ENCODE peak calls at places on chromosome 10, in nine cellular contexts. V, O, L, A, R, Z, P, F and I are unnamed samples.

GRCh38 chr10:121862624-121863023 is 65.2 kb downstream of the ATE1 start:
- DNase-seq in V (no peak), O (no peak), L (no peak), A (no peak), R (no peak), Z (no peak), P (no peak), F (no peak), I (no peak)

GRCh38 chr10:71133710-71134686 is 78.4 kb upstream of the UNC5B start:
- DNase-seq in V (no peak), O (no peak), L (no peak), A (no peak), R (no peak), Z (no peak), P (no peak), F (no peak), I (no peak)

GRCh38 chr10:75295901-75296441 is 60.2 kb upstream of the COMTD1 start:
- DNase-seq in V (no peak), O (no peak), L (no peak), A (no peak), R (no peak), Z (peak), P (no peak), F (no peak), I (no peak)

GRCh38 chr10:61486738-61487396 is 33.7 kb upstream of the TMEM26 start:
- DNase-seq in V (no peak), O (peak), L (no peak), A (no peak), R (no peak), Z (peak), P (peak), F (no peak), I (no peak)

GRCh38 chr10:17033529-17034250 is 95.9 kb downstream of the CUBN start:
- DNase-seq in V (no peak), O (peak), L (no peak), A (no peak), R (no peak), Z (peak), P (peak), F (no peak), I (no peak)

GRCh38 chr10:20105236-20105635 is 289.0 kb downstream of the PLXDC2 start:
- DNase-seq in V (no peak), O (peak), L (no peak), A (no peak), R (no peak), Z (peak), P (peak), F (no peak), I (no peak)

GRCh38 chr10:73893386-73893785 is 17.5 kb upstream of the PLAU start:
- DNase-seq in V (no peak), O (no peak), L (no peak), A (no peak), R (no peak), Z (no peak), P (no peak), F (no peak), I (no peak)

GRCh38 chr10:34178756-34179155 is 636.3 kb downstream of the PARD3 start:
- DNase-seq in V (no peak), O (no peak), L (no peak), A (no peak), R (no peak), Z (no peak), P (peak), F (no peak), I (no peak)

GRCh38 chr10:132446661-132447445 is 49.9 kb downstream of the PWWP2B start:
- DNase-seq in V (no peak), O (no peak), L (peak), A (peak), R (no peak), Z (peak), P (peak), F (no peak), I (no peak)

GRCh38 chr10:3409928-3410327 is 237.3 kb upstream of the PITRM1 start:
- DNase-seq in V (no peak), O (no peak), L (no peak), A (no peak), R (no peak), Z (no peak), P (no peak), F (no peak), I (no peak)

GRCh38 chr10:102120142-102120986 is at the start of gene LDB1:
- DNase-seq in V (peak), O (peak), L (peak), A (peak), R (peak), Z (peak), P (peak), F (peak), I (peak)

GRCh38 chr10:110947061-110947595 is 27.7 kb downstream of the SHOC2 start:
- DNase-seq in V (no peak), O (no peak), L (no peak), A (no peak), R (peak), Z (peak), P (peak), F (no peak), I (no peak)

GRCh38 chr10:48254745-48255144 is 19.8 kb downstream of the FRMPD2 start:
- DNase-seq in V (no peak), O (no peak), L (no peak), A (no peak), R (no peak), Z (no peak), P (no peak), F (no peak), I (no peak)

GRCh38 chr10:113094114-113094486 is 144.1 kb downstream of the TCF7L2 start:
- DNase-seq in V (no peak), O (no peak), L (peak), A (no peak), R (no peak), Z (peak), P (peak), F (no peak), I (no peak)

GRCh38 chr10:44890721-44891550 is 20.2 kb upstream of the TMEM72 start:
- DNase-seq in V (no peak), O (no peak), L (no peak), A (no peak), R (no peak), Z (no peak), P (no peak), F (no peak), I (no peak)

DNA sequence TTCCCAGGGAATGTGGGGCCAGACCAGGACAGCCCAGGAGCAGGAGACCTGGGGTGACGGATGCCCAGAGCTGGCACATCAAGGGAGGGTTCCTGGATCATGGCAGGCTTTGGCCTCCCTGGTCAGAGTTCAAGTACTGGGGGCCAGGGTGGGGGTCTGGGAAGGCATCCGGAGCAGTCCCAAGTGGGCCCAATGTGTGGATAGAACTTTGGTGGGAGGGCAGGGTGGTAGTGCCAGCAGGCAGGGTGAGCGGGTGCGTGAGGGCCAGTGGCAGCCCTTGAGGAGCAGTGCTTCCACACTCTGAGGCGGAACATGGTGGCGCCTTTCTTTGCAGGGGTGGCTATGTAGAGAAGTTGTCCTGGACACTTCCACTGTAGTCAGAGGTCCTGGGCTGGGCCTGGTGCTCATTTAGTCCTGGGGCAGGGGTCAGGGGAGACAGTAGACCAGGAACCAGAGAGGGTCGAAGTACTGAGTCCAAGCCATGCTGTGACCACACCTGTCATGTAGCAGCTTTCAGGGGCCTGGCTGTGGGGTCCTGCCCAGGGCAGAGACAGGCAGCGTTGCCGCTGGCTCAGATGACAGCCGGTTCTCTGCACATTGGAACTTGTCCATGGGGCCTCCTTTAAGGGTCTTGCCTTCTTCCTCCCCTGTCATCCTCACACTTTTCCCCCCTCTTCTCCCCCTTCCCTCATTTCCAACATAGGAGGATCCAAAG is 22.2 kb upstream of the CSGALNACT2 start:
- DNase-seq in V (no peak), O (no peak), L (no peak), A (no peak), R (no peak), Z (no peak), P (no peak), F (no peak), I (no peak)
- TF ChIP-seq CTCF in V (no peak), O (no peak), L (no peak), A (no peak), R (no peak), Z (no peak), P (no peak), F (no peak), I (no peak)

GRCh38 chr10:86969421-86970041 is 1.2 kb downstream of the ADIRF start:
- DNase-seq in V (no peak), O (peak), L (no peak), A (no peak), R (no peak), Z (peak), P (peak), F (no peak), I (no peak)

GRCh38 chr10:86972613-86973380 is 4.5 kb downstream of the ADIRF start:
- DNase-seq in V (no peak), O (no peak), L (no peak), A (no peak), R (no peak), Z (no peak), P (no peak), F (no peak), I (no peak)

GRCh38 chr10:86970887-86971145 is 2.5 kb downstream of the ADIRF start:
- DNase-seq in V (no peak), O (no peak), L (no peak), A (no peak), R (no peak), Z (no peak), P (no peak), F (no peak), I (no peak)

GRCh38 chr10:86970152-86970886 is 2.0 kb downstream of the ADIRF start:
- DNase-seq in V (no peak), O (peak), L (no peak), A (no peak), R (no peak), Z (peak), P (peak), F (no peak), I (no peak)

DNA sequence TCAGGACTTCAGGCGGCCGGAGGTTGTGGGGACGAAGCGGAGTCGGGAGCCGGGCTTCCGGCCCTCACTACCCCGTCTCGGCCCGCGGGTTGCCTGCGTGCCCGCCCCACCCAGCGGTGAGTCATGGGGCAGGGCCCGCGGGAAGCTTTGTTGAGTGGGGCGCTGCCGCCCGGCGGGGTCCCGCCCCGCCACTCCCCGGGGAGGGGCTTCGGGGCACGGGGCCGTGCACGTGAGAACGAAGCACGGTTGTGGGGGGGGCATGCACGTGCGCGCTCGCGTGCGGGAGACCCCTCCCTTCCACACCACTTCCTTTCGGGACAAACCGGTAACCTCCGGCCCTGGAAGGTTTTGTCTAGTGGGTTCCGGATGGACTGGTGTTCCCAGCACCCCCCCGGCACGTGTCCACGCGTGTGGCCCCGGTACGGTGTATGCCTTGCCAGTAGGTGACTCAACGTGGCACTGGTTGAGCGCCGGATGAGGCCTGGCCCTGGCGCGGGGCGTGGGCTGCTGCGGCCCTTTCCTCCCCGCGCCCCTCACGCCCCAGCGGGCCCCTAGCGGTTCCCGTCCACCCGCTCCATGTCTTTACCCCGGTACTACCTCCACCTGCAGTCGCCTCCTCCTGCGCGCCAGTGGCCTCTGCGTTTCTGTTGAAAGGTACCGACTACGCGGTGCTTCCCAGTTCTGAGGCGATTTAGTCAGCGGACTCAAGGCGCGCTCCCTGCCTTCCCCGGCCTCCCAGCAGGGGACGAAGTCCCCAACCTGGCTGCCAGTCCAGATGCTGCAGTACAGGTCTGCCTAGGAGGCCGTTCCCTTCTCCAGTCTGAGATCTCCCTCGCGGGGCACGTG is 3.1 kb downstream of the ADIRF start:
- DNase-seq in V (no peak), O (peak), L (peak), A (peak), R (peak), Z (peak), P (peak), F (peak), I (peak)
- TF ChIP-seq CTCF in V (no peak), O (no peak), L (no peak), A (no peak), R (peak), Z (no peak), P (no peak), F (peak), I (no peak)

DNA sequence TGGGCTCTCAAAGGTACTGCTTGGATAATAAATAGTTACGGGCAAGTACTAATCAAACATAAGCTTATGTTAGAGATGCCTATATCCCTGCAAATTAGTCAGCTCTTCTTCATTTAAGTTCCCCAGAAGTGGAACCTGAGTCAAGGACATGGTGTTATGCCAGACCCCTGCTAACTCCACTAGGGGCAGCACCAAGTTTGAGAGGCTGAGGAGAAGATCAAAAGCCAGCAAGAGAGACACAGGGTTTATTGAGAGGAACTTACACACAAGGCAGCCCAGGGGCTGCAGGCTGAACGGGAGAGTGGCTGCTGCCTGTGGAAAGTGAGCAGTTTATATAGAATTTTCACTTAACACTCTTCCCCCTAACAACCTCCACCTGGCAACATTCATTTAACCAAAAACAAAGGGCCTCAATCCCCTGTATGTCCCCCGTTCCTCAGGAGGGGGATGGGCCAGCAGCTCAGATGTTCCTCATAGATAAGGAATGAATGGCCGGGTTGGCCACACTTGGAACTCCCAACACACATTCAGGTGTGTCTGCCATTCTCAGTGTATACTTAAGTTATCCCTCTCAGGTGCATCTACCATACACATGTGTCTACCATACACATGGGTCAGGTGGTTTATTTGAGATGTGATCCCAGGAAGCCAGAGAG is 62.6 kb upstream of the GHITM start:
- DNase-seq in V (no peak), O (peak), L (no peak), A (no peak), R (peak), Z (no peak), P (peak), F (no peak), I (no peak)
- TF ChIP-seq CTCF in V (no peak), O (peak), L (no peak), A (no peak), R (peak), Z (peak), P (peak), F (peak), I (no peak)

GRCh38 chr10:6171891-6172354 is 30.8 kb upstream of the PFKFB3 start:
- DNase-seq in V (peak), O (peak), L (no peak), A (no peak), R (peak), Z (peak), P (peak), F (no peak), I (no peak)

GRCh38 chr10:6174201-6174874 is 28.4 kb upstream of the PFKFB3 start:
- DNase-seq in V (no peak), O (no peak), L (no peak), A (no peak), R (no peak), Z (no peak), P (no peak), F (no peak), I (no peak)

GRCh38 chr10:6170638-6171037 is 32.1 kb upstream of the PFKFB3 start:
- DNase-seq in V (no peak), O (no peak), L (no peak), A (no peak), R (no peak), Z (no peak), P (peak), F (no peak), I (no peak)

GRCh38 chr10:6175329-6176055 is 27.2 kb upstream of the PFKFB3 start:
- DNase-seq in V (peak), O (no peak), L (no peak), A (no peak), R (no peak), Z (no peak), P (no peak), F (no peak), I (no peak)

GRCh38 chr10:6173203-6173602 is 29.5 kb upstream of the PFKFB3 start:
- DNase-seq in V (no peak), O (no peak), L (no peak), A (no peak), R (no peak), Z (no peak), P (no peak), F (no peak), I (no peak)
- TF ChIP-seq CTCF in V (peak), O (no peak), L (peak), A (no peak), R (peak), Z (peak), P (no peak), F (peak), I (no peak)

GRCh38 chr10:72344932-72345331 is 9.8 kb downstream of the DNAJB12 start:
- DNase-seq in V (no peak), O (no peak), L (no peak), A (no peak), R (no peak), Z (no peak), P (no peak), F (no peak), I (no peak)
- TF ChIP-seq CTCF in V (no peak), O (no peak), L (no peak), A (no peak), R (no peak), Z (no peak), P (no peak), F (no peak), I (no peak)

DNA sequence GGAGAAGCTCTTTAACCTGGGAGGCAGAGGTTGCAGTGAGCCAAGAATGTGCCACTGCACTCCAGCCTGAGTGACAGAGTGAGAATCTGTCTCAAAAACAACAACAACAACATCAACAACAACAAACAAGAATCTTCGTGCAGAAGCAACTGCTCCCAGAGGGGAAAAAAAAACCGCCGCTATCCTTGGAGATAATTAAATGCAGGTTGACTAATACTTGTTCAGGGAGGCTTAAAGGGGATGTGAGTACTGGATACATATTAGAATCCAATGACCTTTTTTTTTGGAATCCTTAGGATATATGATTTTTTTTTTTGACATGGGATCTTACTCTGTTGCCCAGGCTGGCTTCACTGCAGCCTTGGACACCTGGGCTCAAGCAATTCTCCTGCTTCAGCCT is 89.6 kb upstream of the FAM171A1 start:
- DNase-seq in V (no peak), O (no peak), L (no peak), A (no peak), R (no peak), Z (no peak), P (peak), F (no peak), I (no peak)
- TF ChIP-seq CTCF in V (no peak), O (no peak), L (no peak), A (no peak), R (no peak), Z (no peak), P (no peak), F (no peak), I (no peak)

DNA sequence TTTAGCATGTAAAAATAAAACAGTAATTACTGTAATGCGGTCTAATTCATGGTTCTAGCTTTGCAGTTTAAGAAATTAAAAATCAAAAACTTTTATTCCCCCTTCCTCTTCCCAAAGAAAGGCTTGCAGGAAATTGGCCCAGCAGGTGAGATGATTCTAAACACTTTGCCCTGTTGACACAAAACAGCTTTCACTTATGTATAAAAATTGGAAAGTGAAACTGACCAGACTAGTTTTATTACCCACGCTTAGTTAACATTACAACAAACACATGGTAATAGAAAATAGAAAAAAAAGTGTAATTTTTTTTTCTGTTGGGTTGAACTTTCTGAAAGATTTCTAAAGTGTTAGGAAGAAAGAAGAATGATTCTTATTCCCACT is 1.2 kb upstream of the CCDC6 start:
- DNase-seq in V (no peak), O (no peak), L (peak), A (no peak), R (no peak), Z (no peak), P (no peak), F (no peak), I (no peak)
- TF ChIP-seq CTCF in V (no peak), O (no peak), L (no peak), A (no peak), R (no peak), Z (no peak), P (no peak), F (no peak), I (no peak)